ENCODE peak calls at places on chromosomes 6 and 20, in eight cellular contexts. C is PC-9; S is mammary epithelial cell; K is CD4-positive, alpha-beta T cell; L is GM23248; J is keratinocyte; E is transverse colon; T is PC-3. A is an unnamed sample.

GRCh38 chr20:36040571-36040970 is 72.2 kb downstream of the CNBD2 start:
- DNase-seq in C (no peak), S (no peak), K (no peak), L (no peak), J (no peak), E (no peak), T (no peak), A (no peak)

GRCh38 chr6:3750324-3751018 is 1.0 kb downstream of the PXDC1 start:
- DNase-seq in C (peak; percentile 37), S (peak; percentile 71), K (no peak), L (peak; percentile 91), J (no peak), E (peak; percentile 83), T (peak; percentile 57), A (peak; percentile 49)

GRCh38 chr6:24126586-24127192 is 674 bp downstream of the NRSN1 start:
- DNase-seq in C (peak; percentile 43), S (peak; percentile 40), K (no peak), L (peak; percentile 59), J (no peak), E (peak; percentile 21), T (peak; percentile 77), A (no peak)

GRCh38 chr20:44738779-44739477 is 6.7 kb upstream of the KCNK15 start:
- DNase-seq in C (peak; percentile 79), S (peak; percentile 73), K (no peak), L (peak; percentile 85), J (no peak), E (peak; percentile 42), T (peak; percentile 80), A (peak; percentile 86)

GRCh38 chr6:71238351-71238750 is 50.3 kb upstream of the OGFRL1 start:
- DNase-seq in C (no peak), S (peak; percentile 30), K (no peak), L (peak; percentile 78), J (no peak), E (no peak), T (no peak), A (no peak)

GRCh38 chr6:11632795-11633511 is 95.4 kb downstream of the TMEM170B start:
- DNase-seq in C (no peak), S (peak; percentile 34), K (no peak), L (peak; percentile 51), J (peak; percentile 84), E (no peak), T (peak; percentile 44), A (no peak)

GRCh38 chr6:54860739-54861138 is 14.2 kb downstream of the FAM83B start:
- DNase-seq in C (no peak), S (peak; percentile 78), K (no peak), L (no peak), J (no peak), E (no peak), T (peak; percentile 69), A (no peak)

GRCh38 chr20:23031346-23031745 is 3.8 kb upstream of the SSTR4 start:
- DNase-seq in C (no peak), S (no peak), K (no peak), L (no peak), J (no peak), E (no peak), T (no peak), A (no peak)

GRCh38 chr6:74690365-74690764 is 515.5 kb downstream of the COL12A1 start:
- DNase-seq in C (no peak), S (no peak), K (no peak), L (no peak), J (no peak), E (no peak), T (no peak), A (no peak)

GRCh38 chr20:48638546-48638945 is 189.3 kb downstream of the PREX1 start:
- DNase-seq in C (peak; percentile 87), S (peak; percentile 14), K (no peak), L (peak; percentile 28), J (no peak), E (no peak), T (peak; percentile 59), A (no peak)

GRCh38 chr6:16468991-16469615 is 230.7 kb downstream of the GMPR start:
- DNase-seq in C (no peak), S (no peak), K (no peak), L (no peak), J (no peak), E (no peak), T (no peak), A (no peak)

GRCh38 chr6:22221211-22221610 is 75.6 kb downstream of the PRL start:
- DNase-seq in C (peak; percentile 79), S (peak; percentile 45), K (no peak), L (no peak), J (no peak), E (no peak), T (peak; percentile 87), A (no peak)

GRCh38 chr20:14523090-14523489 is 185.7 kb upstream of the FLRT3 start:
- DNase-seq in C (no peak), S (peak; percentile 74), K (no peak), L (peak; percentile 47), J (no peak), E (no peak), T (peak; percentile 20), A (no peak)

GRCh38 chr20:2378893-2379292 is 1.8 kb upstream of the TGM6 start:
- DNase-seq in C (no peak), S (no peak), K (no peak), L (no peak), J (no peak), E (no peak), T (no peak), A (no peak)

GRCh38 chr20:11001767-11002540 is 328.2 kb upstream of the JAG1 start:
- DNase-seq in C (peak; percentile 96), S (peak; percentile 99), K (no peak), L (peak; percentile 77), J (peak; percentile 97), E (no peak), T (peak; percentile 99), A (no peak)

GRCh38 chr6:157959451-157960227 is 22.0 kb upstream of the SYNJ2 start:
- DNase-seq in C (no peak), S (no peak), K (no peak), L (no peak), J (no peak), E (no peak), T (no peak), A (no peak)

GRCh38 chr20:33883164-33883563 is 72.0 kb downstream of the CHMP4B start:
- DNase-seq in C (no peak), S (no peak), K (no peak), L (no peak), J (no peak), E (peak; percentile 47), T (no peak), A (no peak)

GRCh38 chr6:134424131-134424794 is 106.4 kb upstream of the SGK1 start:
- DNase-seq in C (peak; percentile 86), S (no peak), K (no peak), L (peak; percentile 60), J (no peak), E (no peak), T (peak; percentile 34), A (no peak)

GRCh38 chr6:37259191-37259590 is 1.2 kb upstream of the TMEM217 start:
- DNase-seq in C (no peak), S (peak; percentile 61), K (no peak), L (peak; percentile 29), J (no peak), E (no peak), T (no peak), A (no peak)
- H3K27ac ChIP-seq in C (no peak overlapping the region), S (peak overlapping the region; percentile 88), K (peak overlapping the region; percentile 86), L (peak overlapping the region; percentile 77), J (peak overlapping the region; percentile 97), E (no peak overlapping the region), T (no peak overlapping the region), A (no peak overlapping the region)

GRCh38 chr6:49264496-49264895 is 198.6 kb downstream of the MMUT start:
- DNase-seq in C (no peak), S (no peak), K (no peak), L (no peak), J (no peak), E (no peak), T (no peak), A (no peak)
- H3K27me3 ChIP-seq in C (no peaks in the 10 kb centered on the region), S (no peaks in the 10 kb centered on the region), K (no peaks in the 10 kb centered on the region), L (no peaks in the 10 kb centered on the region), J (no peaks in the 10 kb centered on the region), E (no peaks in the 10 kb centered on the region), T (no peaks in the 10 kb centered on the region), A (no peaks in the 10 kb centered on the region)

DNA sequence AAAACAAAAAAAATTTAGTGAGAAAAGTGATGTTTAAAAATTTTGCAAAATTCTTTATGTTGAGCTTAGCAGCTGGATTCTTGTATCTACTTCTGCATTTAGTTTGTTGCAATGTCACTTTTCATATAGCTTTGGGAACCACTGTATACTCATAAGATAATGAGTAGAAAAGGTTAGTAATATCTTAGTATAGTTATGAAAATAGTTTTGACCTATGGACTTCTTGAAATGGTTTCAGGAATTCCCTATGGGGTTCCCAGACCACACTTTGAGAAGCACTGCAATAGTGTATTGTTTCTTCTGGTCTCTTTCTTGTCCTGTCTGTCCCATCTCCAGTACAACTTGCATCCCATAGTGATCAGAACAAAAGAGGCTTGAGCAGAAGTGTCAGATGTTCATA is 29.4 kb downstream of the PPP1R16B start:
- DNase-seq in C (no peak), S (no peak), K (no peak), L (no peak), J (no peak), E (no peak), T (no peak), A (no peak)
- H3K27ac ChIP-seq in C (no peak overlapping the region), S (no peak overlapping the region), K (no peak overlapping the region), L (no peak overlapping the region), J (no peak overlapping the region), E (no peak overlapping the region), T (no peak overlapping the region), A (no peak overlapping the region)

DNA sequence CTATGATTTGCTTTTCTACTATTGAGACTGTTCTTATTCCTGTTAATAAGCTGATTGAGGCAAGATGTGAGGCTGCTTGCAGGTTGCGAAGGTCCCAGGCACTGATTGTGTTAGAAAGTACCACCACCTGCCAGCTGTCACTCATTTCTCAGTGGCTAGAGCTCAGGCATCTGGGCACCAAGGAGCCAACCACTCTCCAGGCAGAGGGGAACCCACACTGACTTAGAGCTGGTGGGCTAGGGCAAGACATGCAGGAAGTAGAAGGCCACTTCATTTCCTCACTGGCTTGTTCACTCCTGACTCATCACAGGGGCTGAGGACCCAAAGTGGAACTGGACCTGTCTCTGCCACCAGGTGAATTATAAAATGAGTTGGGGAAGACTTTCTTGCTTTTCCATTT is 7.8 kb upstream of the DLL1 start:
- DNase-seq in C (no peak), S (no peak), K (no peak), L (no peak), J (no peak), E (no peak), T (peak; percentile 18), A (no peak)
- H3K27me3 ChIP-seq in C (peaks cover 28% of the 10 kb centered on the region), S (no peaks in the 10 kb centered on the region), K (peaks cover 53% of the 10 kb centered on the region), L (peaks cover 53% of the 10 kb centered on the region), J (no peaks in the 10 kb centered on the region), E (peaks cover 63% of the 10 kb centered on the region), T (peaks cover 16% of the 10 kb centered on the region), A (peaks cover 64% of the 10 kb centered on the region)

DNA sequence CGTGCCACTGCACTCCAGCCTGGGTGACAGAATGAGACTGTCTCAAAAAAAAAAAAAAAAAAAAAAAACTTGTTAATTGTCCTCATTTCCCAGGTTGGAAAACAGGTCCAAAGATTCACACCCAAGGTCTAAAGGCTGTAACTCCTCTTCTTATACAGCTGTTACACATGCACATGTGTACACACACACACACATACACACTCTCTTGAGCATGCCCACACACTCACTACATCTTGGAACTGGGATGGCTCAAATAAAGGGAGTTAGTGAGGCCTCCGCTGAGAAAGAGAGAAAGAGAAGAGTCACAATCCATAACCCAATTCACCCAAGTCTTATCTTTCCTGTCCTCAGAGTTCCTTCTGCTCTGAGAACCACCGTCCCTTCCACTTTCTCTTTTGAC is 3.0 kb upstream of the HLA-DMB start:
- DNase-seq in C (no peak), S (no peak), K (no peak), L (no peak), J (no peak), E (no peak), T (no peak), A (no peak)
- H3K27ac ChIP-seq in C (no peak overlapping the region), S (no peak overlapping the region), K (peak overlapping the region; percentile 37), L (no peak overlapping the region), J (no peak overlapping the region), E (peak overlapping the region; percentile 73), T (no peak overlapping the region), A (no peak overlapping the region)

A was measured in WERI-Rb-1.